ENCODE peak calls at places on chromosomes 13 and 19, in ten cellular contexts. J is GM04503; N is naive thymus-derived CD8-positive, alpha-beta T cell; U is nephron progenitor cell; O is activated naive CD8-positive, alpha-beta T cell treated with anti-CD3 and anti-CD28 coated beads, Interleukin-2, amount 50 U/mL, for 24 hours; C is EL; X is iPS DF 6.9; Q is amniotic stem cell; M is stimulated activated CD4-positive, alpha-beta T cell treated with anti-CD3 and anti-CD28 coated beads, Interleukin-15, amount 100 ng/mL, for 1 hour; W is T-helper 9 cell. I is an unnamed sample.

GRCh38 chr19:13077233-13077632 is 25.4 kb downstream of the LYL1 start:
- DNase-seq in J (no peak), N (no peak), U (no peak), O (no peak), C (no peak), X (no peak), Q (no peak), M (no peak), W (no peak), I (no peak)

GRCh38 chr13:75931116-75931515 is 295.0 kb downstream of the LMO7 start:
- DNase-seq in J (no peak), N (no peak), U (no peak), O (no peak), C (no peak), X (no peak), Q (no peak), M (no peak), W (no peak), I (no peak)

GRCh38 chr19:12015753-12016116 is 19.7 kb downstream of the ZNF433 start:
- DNase-seq in J (no peak), N (no peak), U (no peak), O (no peak), C (no peak), X (no peak), Q (no peak), M (no peak), W (no peak), I (no peak)

GRCh38 chr13:106567421-106568224 is at the start of gene ARGLU1:
- DNase-seq in J (no peak), N (peak; percentile 91), U (peak; percentile 98), O (peak; percentile 95), C (peak; percentile 91), X (no peak), Q (peak; percentile 87), M (peak; percentile 96), W (peak; percentile 95), I (peak; percentile 90)

GRCh38 chr13:35695411-35695810 is 218.9 kb upstream of the MAB21L1 start:
- DNase-seq in J (no peak), N (no peak), U (no peak), O (no peak), C (no peak), X (no peak), Q (no peak), M (no peak), W (no peak), I (no peak)

GRCh38 chr13:29857089-29857488 is 6.7 kb upstream of the UBL3 start:
- DNase-seq in J (no peak), N (no peak), U (no peak), O (no peak), C (no peak), X (no peak), Q (no peak), M (no peak), W (no peak), I (no peak)

GRCh38 chr19:8017808-8018207 is 12.4 kb upstream of the ELAVL1 start:
- DNase-seq in J (no peak), N (peak; percentile 29), U (no peak), O (peak; percentile 31), C (no peak), X (no peak), Q (no peak), M (no peak), W (peak; percentile 21), I (no peak)

GRCh38 chr19:51904331-51905165 is at the start of gene ZNF649:
- DNase-seq in J (no peak), N (peak; percentile 70), U (peak; percentile 84), O (peak; percentile 84), C (peak; percentile 87), X (no peak), Q (peak; percentile 56), M (peak; percentile 67), W (peak; percentile 68), I (peak; percentile 84)

GRCh38 chr19:7641288-7642276 is 4.7 kb downstream of the STXBP2 start:
- DNase-seq in J (no peak), N (no peak), U (no peak), O (no peak), C (no peak), X (no peak), Q (no peak), M (no peak), W (no peak), I (no peak)

GRCh38 chr13:111051041-111051440 is 64.1 kb upstream of the ARHGEF7 start:
- DNase-seq in J (no peak), N (no peak), U (no peak), O (no peak), C (no peak), X (no peak), Q (no peak), M (no peak), W (no peak), I (no peak)

GRCh38 chr13:50224534-50224933 is 209.3 kb downstream of the KCNRG start:
- DNase-seq in J (no peak), N (no peak), U (no peak), O (no peak), C (peak; percentile 29), X (no peak), Q (no peak), M (no peak), W (no peak), I (peak; percentile 58)

GRCh38 chr13:106263801-106264200 is 271.7 kb downstream of the EFNB2 start:
- DNase-seq in J (no peak), N (no peak), U (no peak), O (no peak), C (no peak), X (no peak), Q (no peak), M (no peak), W (no peak), I (no peak)

GRCh38 chr19:4773047-4773640 is 18.4 kb upstream of the FEM1A start:
- DNase-seq in J (no peak), N (no peak), U (no peak), O (no peak), C (no peak), X (no peak), Q (no peak), M (no peak), W (no peak), I (no peak)

GRCh38 chr13:50757021-50757420 is 86.5 kb downstream of the DLEU7 start:
- DNase-seq in J (no peak), N (no peak), U (no peak), O (no peak), C (no peak), X (no peak), Q (no peak), M (no peak), W (no peak), I (no peak)

GRCh38 chr13:75076476-75076875 is 405.5 kb downstream of the TBC1D4 start:
- DNase-seq in J (no peak), N (no peak), U (no peak), O (no peak), C (no peak), X (no peak), Q (no peak), M (no peak), W (no peak), I (no peak)

GRCh38 chr19:2423913-2424685 is 3.3 kb downstream of the TIMM13 start:
- DNase-seq in J (no peak), N (no peak), U (no peak), O (no peak), C (no peak), X (no peak), Q (no peak), M (no peak), W (no peak), I (no peak)